ENCODE peak calls at places on chromosomes 1 and 21, in six cellular contexts. One of them, this sample, is unnamed.

GRCh38 chr21:25313891-25314646 is 293.2 kb downstream of the MRPL39 start:
- DNase-seq in SJSA1: no peak
- DNase-seq in tibial artery: no peak
- DNase-seq in adrenal gland: no peak
- DNase-seq in prostate gland: no peak
- DNase-seq in HepG2: no peak
- DNase-seq in this sample: no peak

GRCh38 chr1:100422065-100422464 is 69.8 kb downstream of the CDC14A start:
- DNase-seq in SJSA1: no peak
- DNase-seq in prostate gland: no peak
- DNase-seq in HepG2: no peak
- DNase-seq in adrenal gland: no peak
- DNase-seq in tibial artery: no peak
- DNase-seq in this sample: no peak

GRCh38 chr1:29875557-29876028 is 639.3 kb downstream of the PTPRU start:
- DNase-seq in prostate gland: no peak
- DNase-seq in adrenal gland: no peak
- DNase-seq in SJSA1: no peak
- DNase-seq in HepG2: no peak
- DNase-seq in tibial artery: no peak
- DNase-seq in this sample: no peak

GRCh38 chr1:23719162-23719820 is 24.0 kb upstream of the ELOA start:
- DNase-seq in SJSA1: no peak
- DNase-seq in prostate gland: no peak
- DNase-seq in adrenal gland: peak; percentile 40
- DNase-seq in HepG2: no peak
- DNase-seq in tibial artery: no peak
- DNase-seq in this sample: no peak

GRCh38 chr1:210236386-210236839 is 3.8 kb downstream of the SERTAD4 start:
- DNase-seq in SJSA1: no peak
- DNase-seq in tibial artery: no peak
- DNase-seq in HepG2: no peak
- DNase-seq in adrenal gland: no peak
- DNase-seq in prostate gland: no peak
- DNase-seq in this sample: no peak

GRCh38 chr1:55374801-55375616 is 159.8 kb upstream of the USP24 start:
- DNase-seq in tibial artery: no peak
- DNase-seq in adrenal gland: no peak
- DNase-seq in SJSA1: no peak
- DNase-seq in prostate gland: no peak
- DNase-seq in HepG2: no peak
- DNase-seq in this sample: no peak

GRCh38 chr1:217393901-217394300 is 237.0 kb downstream of the GPATCH2 start:
- DNase-seq in HepG2: no peak
- DNase-seq in adrenal gland: no peak
- DNase-seq in prostate gland: no peak
- DNase-seq in SJSA1: no peak
- DNase-seq in tibial artery: no peak
- DNase-seq in this sample: no peak

GRCh38 chr1:109198043-109198695 is 15.5 kb upstream of the SARS1 start:
- DNase-seq in HepG2: no peak
- DNase-seq in prostate gland: no peak
- DNase-seq in SJSA1: peak; percentile 65
- DNase-seq in adrenal gland: peak; percentile 85
- DNase-seq in tibial artery: peak; percentile 58
- DNase-seq in this sample: no peak

GRCh38 chr21:35198982-35199732 is 150.1 kb upstream of the RUNX1 start:
- DNase-seq in prostate gland: no peak
- DNase-seq in HepG2: no peak
- DNase-seq in adrenal gland: no peak
- DNase-seq in SJSA1: no peak
- DNase-seq in tibial artery: no peak
- DNase-seq in this sample: no peak

GRCh38 chr1:116948642-116949041 is 38.9 kb downstream of the PTGFRN start:
- DNase-seq in adrenal gland: no peak
- DNase-seq in prostate gland: no peak
- DNase-seq in tibial artery: no peak
- DNase-seq in HepG2: no peak
- DNase-seq in SJSA1: no peak
- DNase-seq in this sample: no peak

GRCh38 chr1:22216210-22216883 is 73.5 kb upstream of the WNT4 start:
- DNase-seq in prostate gland: no peak
- DNase-seq in adrenal gland: no peak
- DNase-seq in SJSA1: no peak
- DNase-seq in tibial artery: no peak
- DNase-seq in HepG2: no peak
- DNase-seq in this sample: no peak

GRCh38 chr1:247487057-247487456 is 29.2 kb upstream of the OR2B11 start:
- DNase-seq in SJSA1: no peak
- DNase-seq in adrenal gland: peak; percentile 21
- DNase-seq in prostate gland: peak; percentile 13
- DNase-seq in tibial artery: no peak
- DNase-seq in HepG2: peak; percentile 20
- DNase-seq in this sample: no peak

GRCh38 chr1:158754420-158754819 is at the start of gene OR6K6:
- DNase-seq in prostate gland: no peak
- DNase-seq in adrenal gland: no peak
- DNase-seq in tibial artery: no peak
- DNase-seq in HepG2: no peak
- DNase-seq in SJSA1: no peak
- DNase-seq in this sample: no peak

GRCh38 chr21:32370971-32371766 is 21.6 kb downstream of the URB1 start:
- DNase-seq in tibial artery: no peak
- DNase-seq in prostate gland: no peak
- DNase-seq in SJSA1: no peak
- DNase-seq in HepG2: no peak
- DNase-seq in adrenal gland: no peak
- DNase-seq in this sample: no peak

GRCh38 chr1:32186491-32186890 is 7.0 kb downstream of the TXLNA start:
- DNase-seq in prostate gland: no peak
- DNase-seq in SJSA1: no peak
- DNase-seq in adrenal gland: no peak
- DNase-seq in HepG2: no peak
- DNase-seq in tibial artery: no peak
- DNase-seq in this sample: no peak

GRCh38 chr1:177620636-177621190 is 349.1 kb downstream of the SEC16B start:
- DNase-seq in tibial artery: no peak
- DNase-seq in adrenal gland: no peak
- DNase-seq in SJSA1: no peak
- DNase-seq in HepG2: no peak
- DNase-seq in prostate gland: no peak
- DNase-seq in this sample: no peak

GRCh38 chr1:12407050-12407961 is 177.5 kb downstream of the VPS13D start:
- DNase-seq in SJSA1: peak; percentile 52
- DNase-seq in adrenal gland: no peak
- DNase-seq in HepG2: peak; percentile 56
- DNase-seq in prostate gland: peak; percentile 71
- DNase-seq in tibial artery: no peak
- DNase-seq in this sample: peak; percentile 49

GRCh38 chr21:30434033-30434631 is 4.1 kb downstream of the KRTAP13-4 start:
- DNase-seq in prostate gland: peak; percentile 10
- DNase-seq in SJSA1: no peak
- DNase-seq in tibial artery: no peak
- DNase-seq in HepG2: no peak
- DNase-seq in adrenal gland: no peak
- DNase-seq in this sample: peak; percentile 43

GRCh38 chr21:39326607-39327307 is 13.3 kb upstream of the BRWD1 start:
- DNase-seq in prostate gland: no peak
- DNase-seq in HepG2: no peak
- DNase-seq in SJSA1: no peak
- DNase-seq in tibial artery: no peak
- DNase-seq in adrenal gland: no peak
- DNase-seq in this sample: no peak

GRCh38 chr21:45857761-45858160 is 123.8 kb upstream of the COL6A1 start:
- DNase-seq in adrenal gland: no peak
- DNase-seq in tibial artery: no peak
- DNase-seq in prostate gland: no peak
- DNase-seq in SJSA1: peak; percentile 34
- DNase-seq in HepG2: no peak
- DNase-seq in this sample: no peak

GRCh38 chr1:33256701-33257387 is 552 bp downstream of the ZNF362 start:
- DNase-seq in SJSA1: peak; percentile 92
- DNase-seq in HepG2: peak; percentile 88
- DNase-seq in tibial artery: peak; percentile 57
- DNase-seq in prostate gland: peak; percentile 74
- DNase-seq in adrenal gland: peak; percentile 65
- DNase-seq in this sample: peak; percentile 78

GRCh38 chr1:31984419-31985347 is 29.0 kb upstream of the KHDRBS1 start:
- DNase-seq in tibial artery: no peak
- DNase-seq in adrenal gland: no peak
- DNase-seq in prostate gland: no peak
- DNase-seq in HepG2: no peak
- DNase-seq in SJSA1: no peak
- DNase-seq in this sample: no peak

GRCh38 chr1:167936930-167937708 is at the start of gene MPC2:
- DNase-seq in adrenal gland: peak; percentile 81
- DNase-seq in tibial artery: peak; percentile 79
- DNase-seq in SJSA1: peak; percentile 57
- DNase-seq in prostate gland: peak; percentile 83
- DNase-seq in HepG2: peak; percentile 62
- DNase-seq in this sample: peak; percentile 69

GRCh38 chr1:147189514-147189913 is 17.2 kb upstream of the PRKAB2 start:
- DNase-seq in SJSA1: no peak
- DNase-seq in HepG2: no peak
- DNase-seq in tibial artery: no peak
- DNase-seq in adrenal gland: no peak
- DNase-seq in prostate gland: no peak
- DNase-seq in this sample: no peak

GRCh38 chr1:44847786-44848185 is 4.7 kb upstream of the PTCH2 start:
- DNase-seq in tibial artery: no peak
- DNase-seq in prostate gland: no peak
- DNase-seq in adrenal gland: no peak
- DNase-seq in SJSA1: peak; percentile 42
- DNase-seq in HepG2: no peak
- DNase-seq in this sample: no peak

GRCh38 chr1:1236945-1237873 is 5.2 kb downstream of the B3GALT6 start:
- DNase-seq in prostate gland: no peak
- DNase-seq in SJSA1: no peak
- DNase-seq in adrenal gland: no peak
- DNase-seq in HepG2: no peak
- DNase-seq in tibial artery: no peak
- DNase-seq in this sample: no peak

GRCh38 chr1:1239624-1240347 is 6.7 kb downstream of the C1QTNF12 start:
- DNase-seq in prostate gland: no peak
- DNase-seq in HepG2: peak; percentile 28
- DNase-seq in SJSA1: no peak
- DNase-seq in adrenal gland: no peak
- DNase-seq in tibial artery: no peak
- DNase-seq in this sample: no peak

GRCh38 chr1:1239247-1239623 is 7.2 kb downstream of the B3GALT6 start:
- DNase-seq in tibial artery: no peak
- DNase-seq in SJSA1: no peak
- DNase-seq in adrenal gland: no peak
- DNase-seq in prostate gland: no peak
- DNase-seq in HepG2: no peak
- DNase-seq in this sample: no peak

GRCh38 chr1:1237874-1238701 is 6.1 kb downstream of the B3GALT6 start:
- DNase-seq in adrenal gland: no peak
- DNase-seq in tibial artery: no peak
- DNase-seq in SJSA1: no peak
- DNase-seq in prostate gland: no peak
- DNase-seq in HepG2: peak; percentile 84
- DNase-seq in this sample: no peak

GRCh38 chr1:1238702-1239178 is 6.7 kb downstream of the B3GALT6 start:
- DNase-seq in adrenal gland: no peak
- DNase-seq in HepG2: no peak
- DNase-seq in prostate gland: no peak
- DNase-seq in SJSA1: no peak
- DNase-seq in tibial artery: no peak
- DNase-seq in this sample: no peak
- H3K27ac ChIP-seq in adrenal gland: no peak overlapping the region
- H3K27ac ChIP-seq in HepG2: peak overlapping the region; percentile 48
- H3K27ac ChIP-seq in prostate gland: no peak overlapping the region
- H3K27ac ChIP-seq in SJSA1: no peak overlapping the region
- H3K27ac ChIP-seq in tibial artery: no peak overlapping the region
- H3K27ac ChIP-seq in this sample: no peak overlapping the region

GRCh38 chr1:236880209-236880608 is 85.1 kb downstream of the MTR start:
- DNase-seq in adrenal gland: peak; percentile 85
- DNase-seq in HepG2: no peak
- DNase-seq in tibial artery: no peak
- DNase-seq in prostate gland: no peak
- DNase-seq in SJSA1: no peak
- DNase-seq in this sample: peak; percentile 91
- H3K36me3 ChIP-seq in adrenal gland: peaks cover 8% of the 10 kb centered on the region
- H3K36me3 ChIP-seq in HepG2: peaks cover 50% of the 10 kb centered on the region
- H3K36me3 ChIP-seq in tibial artery: peaks cover 88% of the 10 kb centered on the region
- H3K36me3 ChIP-seq in prostate gland: no peaks in the 10 kb centered on the region
- H3K36me3 ChIP-seq in SJSA1: peaks cover 30% of the 10 kb centered on the region
- H3K36me3 ChIP-seq in this sample: no peaks in the 10 kb centered on the region

GRCh38 chr1:206506405-206506802 is 927 bp upstream of the RASSF5 start:
- DNase-seq in adrenal gland: no peak
- DNase-seq in HepG2: no peak
- DNase-seq in tibial artery: no peak
- DNase-seq in SJSA1: no peak
- DNase-seq in prostate gland: no peak
- DNase-seq in this sample: no peak
- H3K4me1 ChIP-seq in adrenal gland: peaks cover 41% of the 10 kb centered on the region
- H3K4me1 ChIP-seq in HepG2: peaks cover 52% of the 10 kb centered on the region
- H3K4me1 ChIP-seq in tibial artery: no peaks in the 10 kb centered on the region
- H3K4me1 ChIP-seq in SJSA1: peaks cover 68% of the 10 kb centered on the region
- H3K4me1 ChIP-seq in prostate gland: no peaks in the 10 kb centered on the region
- H3K4me1 ChIP-seq in this sample: peaks cover 63% of the 10 kb centered on the region

GRCh38 chr1:67686272-67687197 is 1.5 kb downstream of the GADD45A start:
- DNase-seq in adrenal gland: peak; percentile 87
- DNase-seq in prostate gland: peak; percentile 88
- DNase-seq in SJSA1: peak; percentile 93
- DNase-seq in tibial artery: peak; percentile 86
- DNase-seq in HepG2: peak; percentile 89
- DNase-seq in this sample: peak; percentile 85
- H3K27ac ChIP-seq in adrenal gland: peak overlapping the region; percentile 97
- H3K27ac ChIP-seq in prostate gland: peak overlapping the region; percentile 84
- H3K27ac ChIP-seq in SJSA1: peak overlapping the region; percentile 80
- H3K27ac ChIP-seq in tibial artery: peak overlapping the region; percentile 95
- H3K27ac ChIP-seq in HepG2: peak overlapping the region; percentile 96
- H3K27ac ChIP-seq in this sample: peak overlapping the region; percentile 93